ENCODE peak calls at places on chromosomes 12 and 14, in five cellular contexts. B is lower lobe of right lung, Z is IMR-90, X is hepatocyte, O is K562. H is an unnamed sample.

GRCh38 chr14:55699131-55700057 is 119.4 kb downstream of the KTN1 start:
- DNase-seq in Z (peak), O (no peak), B (no peak), X (no peak), H (no peak)

GRCh38 chr14:24075485-24076301 is 4.3 kb downstream of the CPNE6 start:
- DNase-seq in B (no peak), O (no peak), Z (no peak), X (no peak), H (no peak)

GRCh38 chr12:27179399-27180214 is 64.5 kb upstream of the STK38L start:
- DNase-seq in O (no peak), Z (peak), B (no peak), X (peak), H (peak)

GRCh38 chr12:67155863-67156262 is 113.3 kb upstream of the CAND1 start:
- DNase-seq in B (no peak), O (no peak), Z (peak), X (no peak), H (peak)

GRCh38 chr12:22474970-22475720 is 69.2 kb downstream of the C2CD5 start:
- DNase-seq in Z (no peak), B (no peak), X (no peak), O (no peak), H (no peak)

GRCh38 chr14:99118046-99118721 is 153.8 kb downstream of the BCL11B start:
- DNase-seq in B (no peak), O (no peak), X (no peak), Z (no peak), H (no peak)

GRCh38 chr12:120961604-120962486 is 16.5 kb upstream of the HNF1A start:
- DNase-seq in O (peak), X (peak), B (no peak), Z (no peak), H (no peak)

GRCh38 chr12:72574138-72574537 is 302.0 kb downstream of the TRHDE start:
- DNase-seq in Z (peak), O (no peak), X (no peak), B (no peak), H (no peak)

GRCh38 chr14:54133896-54134295 is 177.3 kb upstream of the BMP4 start:
- DNase-seq in O (no peak), X (peak), Z (peak), B (no peak), H (peak)

GRCh38 chr12:42815068-42815467 is 225.5 kb upstream of the PRICKLE1 start:
- DNase-seq in O (no peak), B (no peak), X (no peak), Z (no peak), H (no peak)

GRCh38 chr12:67077617-67078016 is 191.5 kb upstream of the CAND1 start:
- DNase-seq in O (no peak), X (no peak), B (no peak), Z (peak), H (peak)

GRCh38 chr14:37343307-37344094 is 145.8 kb downstream of the MIPOL1 start:
- DNase-seq in O (no peak), Z (peak), X (no peak), B (no peak), H (no peak)

GRCh38 chr12:14948672-14949071 is 10.3 kb upstream of the ERP27 start:
- DNase-seq in O (no peak), Z (peak), X (peak), B (no peak), H (no peak)

GRCh38 chr12:11771356-11771755 is 121.9 kb downstream of the ETV6 start:
- DNase-seq in Z (peak), X (no peak), O (no peak), B (no peak), H (no peak)

GRCh38 chr12:11623382-11623781 is 26.1 kb upstream of the ETV6 start:
- DNase-seq in O (no peak), B (no peak), X (peak), Z (peak), H (no peak)

GRCh38 chr12:28909291-28909690 is 239.8 kb upstream of the FAR2 start:
- DNase-seq in O (no peak), X (no peak), Z (peak), B (no peak), H (no peak)

DNA sequence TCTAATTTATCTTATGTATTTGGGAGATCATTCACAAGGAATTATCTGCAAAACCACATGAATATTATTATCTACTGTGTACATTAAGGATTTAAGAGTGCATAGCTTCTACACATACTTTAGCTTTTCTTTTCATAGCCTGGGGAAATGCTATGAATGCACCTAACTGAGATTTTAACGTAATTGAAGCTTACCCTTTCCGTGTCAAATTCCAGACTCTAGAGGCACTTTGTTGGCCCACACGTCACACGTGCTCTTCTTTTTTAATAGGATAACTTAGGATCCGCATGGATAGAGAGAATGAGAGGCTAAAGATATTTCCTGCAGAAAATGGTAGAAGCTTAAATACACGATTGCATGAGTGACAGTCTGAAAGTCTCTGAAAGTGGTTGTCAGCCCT is 481.1 kb downstream of the PCNX1 start:
- DNase-seq in O (no peak), B (no peak), Z (no peak), X (no peak), H (no peak)
- H3K27ac ChIP-seq in O (no peak), B (no peak), Z (no peak), X (no peak), H (no peak)

GRCh38 chr12:104611671-104612070 is 154.9 kb downstream of the CHST11 start:
- DNase-seq in B (no peak), X (no peak), O (no peak), Z (no peak), H (no peak)

GRCh38 chr12:104605685-104606084 is 148.9 kb downstream of the CHST11 start:
- DNase-seq in Z (no peak), B (peak), X (no peak), O (no peak), H (no peak)

GRCh38 chr12:104610513-104611235 is 153.9 kb downstream of the CHST11 start:
- DNase-seq in B (no peak), O (no peak), X (no peak), Z (no peak), H (no peak)

GRCh38 chr12:104612381-104612780 is 155.6 kb downstream of the CHST11 start:
- DNase-seq in B (no peak), Z (no peak), X (no peak), O (no peak), H (no peak)

DNA sequence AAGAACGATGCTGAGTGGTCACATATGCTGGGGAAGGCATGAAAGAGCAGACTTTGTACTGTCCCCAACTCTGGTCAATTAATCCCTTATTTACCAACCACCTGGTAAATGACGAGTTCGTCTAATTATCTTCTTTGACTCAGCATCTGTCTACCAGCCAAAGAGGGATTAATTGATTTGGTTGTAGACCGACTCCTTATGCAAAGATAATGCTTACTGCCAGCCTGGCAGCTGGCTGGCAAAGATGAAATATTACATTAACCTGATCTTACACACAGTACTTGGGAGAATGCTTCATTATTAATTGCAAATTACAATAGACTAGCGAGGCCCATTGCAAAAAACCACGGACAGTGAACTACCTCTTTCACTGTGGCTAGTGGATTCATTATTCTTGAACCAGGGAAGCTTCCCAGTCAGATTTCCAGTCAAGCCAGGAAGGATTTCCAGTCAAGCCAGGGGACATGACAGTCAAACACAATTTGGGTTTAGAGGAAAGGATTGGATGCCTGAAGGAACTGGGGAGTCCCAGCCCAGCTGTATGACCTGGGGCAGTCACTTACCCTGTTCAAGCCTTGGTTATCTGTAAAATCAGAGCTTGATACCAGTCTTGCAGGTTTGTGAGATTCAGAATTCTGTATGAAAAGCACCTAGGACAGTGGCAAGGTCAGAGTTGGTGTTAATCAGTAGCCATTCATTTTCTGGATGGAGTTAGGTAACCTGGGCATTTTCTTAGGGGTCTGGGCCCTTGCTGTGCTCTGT is 152.5 kb downstream of the CHST11 start:
- DNase-seq in O (no peak), Z (no peak), B (no peak), X (no peak), H (no peak)
- H3K27ac ChIP-seq in O (no peak), Z (no peak), B (no peak), X (no peak), H (no peak)

GRCh38 chr14:101826359-101826758 is 64.8 kb downstream of the PPP2R5C start:
- DNase-seq in B (no peak), O (no peak), Z (no peak), X (no peak), H (no peak)
- H3K27ac ChIP-seq in B (peak), O (no peak), Z (no peak), X (no peak), H (no peak)

DNA sequence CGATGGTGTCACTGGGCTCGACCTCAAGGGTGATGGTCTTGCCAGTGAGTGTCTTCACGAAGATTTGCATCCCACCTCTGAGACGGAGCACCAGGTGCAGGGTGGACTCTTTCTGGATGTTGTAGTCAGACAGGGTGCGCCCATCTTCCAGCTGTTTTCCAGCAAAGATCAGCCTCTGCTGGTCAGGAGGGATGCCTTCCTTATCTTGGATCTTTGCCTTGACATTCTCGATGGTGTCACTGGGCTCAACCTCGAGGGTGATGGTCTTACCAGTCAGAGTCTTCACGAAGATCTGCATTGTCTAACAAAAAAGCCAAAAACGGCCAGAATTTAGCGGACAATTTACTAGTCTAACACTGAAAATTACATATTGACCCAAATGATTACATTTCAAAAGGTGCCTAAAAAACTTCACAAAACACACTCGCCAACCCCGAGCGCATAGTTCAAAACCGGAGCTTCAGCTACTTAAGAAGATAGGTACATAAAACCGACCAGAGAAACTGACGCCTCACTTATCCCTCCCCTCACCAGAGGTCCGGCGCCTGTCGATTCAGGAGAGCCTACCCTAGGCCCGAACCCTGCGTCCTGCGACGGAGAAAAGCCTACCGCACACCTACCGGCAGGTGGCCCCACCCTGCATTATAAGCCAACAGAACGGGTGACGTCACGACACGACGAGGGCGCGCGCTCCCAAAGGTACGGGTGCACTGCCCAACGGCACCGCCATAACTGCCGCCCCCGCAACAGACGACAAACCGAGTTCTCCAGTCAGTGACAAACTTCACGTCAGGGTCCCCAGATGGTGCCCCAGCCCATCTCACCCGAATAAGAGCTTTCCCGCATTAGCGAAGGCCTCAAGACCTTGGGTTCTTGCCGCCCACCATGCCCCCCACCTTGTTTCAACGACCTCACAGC is 717 bp downstream of the UBC start:
- DNase-seq in O (peak), Z (peak), X (peak), B (peak), H (no peak)
- H3K27ac ChIP-seq in O (peak), Z (peak), X (peak), B (peak), H (peak)

GRCh38 chr14:90575781-90576180 is 179.0 kb downstream of the CALM1 start:
- DNase-seq in Z (no peak), X (no peak), B (no peak), O (no peak), H (no peak)
- H3K27ac ChIP-seq in Z (no peak), X (no peak), B (no peak), O (no peak), H (no peak)